ENCODE peak calls at places on chromosomes 5 and 9, in five cellular contexts. One of them, this sample, is unnamed.

GRCh38 chr5:20572560-20572959 is 584.6 kb upstream of the CDH18 start:
- DNase-seq in GM18507: no peak
- DNase-seq in stimulated activated CD8-positive, alpha-beta memory T cell treated with anti-CD3 and anti-CD28 coated beads, Interleukin-12 subunit alpha, Interleukin-12 subunit beta, amount 100 ng/mL, for 4 hours: no peak
- DNase-seq in KBM-7: peak; percentile 18
- DNase-seq in NCI-H2171 treated with DMSO at 0.1 percent for 48 hours: peak; percentile 47
- DNase-seq in this sample: no peak

GRCh38 chr9:134268308-134268724 is 57.9 kb upstream of the RXRA start:
- DNase-seq in GM18507: peak; percentile 56
- DNase-seq in stimulated activated CD8-positive, alpha-beta memory T cell treated with anti-CD3 and anti-CD28 coated beads, Interleukin-12 subunit alpha, Interleukin-12 subunit beta, amount 100 ng/mL, for 4 hours: no peak
- DNase-seq in KBM-7: peak; percentile 59
- DNase-seq in NCI-H2171 treated with DMSO at 0.1 percent for 48 hours: no peak
- DNase-seq in this sample: no peak

GRCh38 chr5:56951131-56951945 is 585 bp downstream of the MIER3 start:
- DNase-seq in GM18507: peak; percentile 18
- DNase-seq in stimulated activated CD8-positive, alpha-beta memory T cell treated with anti-CD3 and anti-CD28 coated beads, Interleukin-12 subunit alpha, Interleukin-12 subunit beta, amount 100 ng/mL, for 4 hours: peak; percentile 2
- DNase-seq in KBM-7: peak; percentile 43
- DNase-seq in NCI-H2171 treated with DMSO at 0.1 percent for 48 hours: no peak
- DNase-seq in this sample: peak; percentile 28

GRCh38 chr9:114779352-114779845 is 26.4 kb downstream of the TNFSF15 start:
- DNase-seq in GM18507: no peak
- DNase-seq in stimulated activated CD8-positive, alpha-beta memory T cell treated with anti-CD3 and anti-CD28 coated beads, Interleukin-12 subunit alpha, Interleukin-12 subunit beta, amount 100 ng/mL, for 4 hours: no peak
- DNase-seq in KBM-7: no peak
- DNase-seq in NCI-H2171 treated with DMSO at 0.1 percent for 48 hours: no peak
- DNase-seq in this sample: peak; percentile 64

GRCh38 chr9:2496934-2497333 is 124.7 kb upstream of the VLDLR start:
- DNase-seq in GM18507: no peak
- DNase-seq in stimulated activated CD8-positive, alpha-beta memory T cell treated with anti-CD3 and anti-CD28 coated beads, Interleukin-12 subunit alpha, Interleukin-12 subunit beta, amount 100 ng/mL, for 4 hours: no peak
- DNase-seq in KBM-7: no peak
- DNase-seq in NCI-H2171 treated with DMSO at 0.1 percent for 48 hours: no peak
- DNase-seq in this sample: no peak

GRCh38 chr5:143554918-143555477 is 151.5 kb upstream of the NR3C1 start:
- DNase-seq in GM18507: no peak
- DNase-seq in stimulated activated CD8-positive, alpha-beta memory T cell treated with anti-CD3 and anti-CD28 coated beads, Interleukin-12 subunit alpha, Interleukin-12 subunit beta, amount 100 ng/mL, for 4 hours: no peak
- DNase-seq in KBM-7: no peak
- DNase-seq in NCI-H2171 treated with DMSO at 0.1 percent for 48 hours: no peak
- DNase-seq in this sample: no peak

GRCh38 chr9:73738741-73739530 is 587.3 kb downstream of the ANXA1 start:
- DNase-seq in GM18507: no peak
- DNase-seq in stimulated activated CD8-positive, alpha-beta memory T cell treated with anti-CD3 and anti-CD28 coated beads, Interleukin-12 subunit alpha, Interleukin-12 subunit beta, amount 100 ng/mL, for 4 hours: no peak
- DNase-seq in KBM-7: no peak
- DNase-seq in NCI-H2171 treated with DMSO at 0.1 percent for 48 hours: no peak
- DNase-seq in this sample: no peak

GRCh38 chr5:174317261-174317894 is 271.9 kb downstream of the NSG2 start:
- DNase-seq in GM18507: no peak
- DNase-seq in stimulated activated CD8-positive, alpha-beta memory T cell treated with anti-CD3 and anti-CD28 coated beads, Interleukin-12 subunit alpha, Interleukin-12 subunit beta, amount 100 ng/mL, for 4 hours: no peak
- DNase-seq in KBM-7: peak; percentile 30
- DNase-seq in NCI-H2171 treated with DMSO at 0.1 percent for 48 hours: peak; percentile 22
- DNase-seq in this sample: peak; percentile 79

GRCh38 chr9:87107072-87107471 is 159.8 kb upstream of the GAS1 start:
- DNase-seq in GM18507: no peak
- DNase-seq in stimulated activated CD8-positive, alpha-beta memory T cell treated with anti-CD3 and anti-CD28 coated beads, Interleukin-12 subunit alpha, Interleukin-12 subunit beta, amount 100 ng/mL, for 4 hours: no peak
- DNase-seq in KBM-7: no peak
- DNase-seq in NCI-H2171 treated with DMSO at 0.1 percent for 48 hours: no peak
- DNase-seq in this sample: peak; percentile 10

GRCh38 chr9:91207889-91208651 is 153.6 kb downstream of the AUH start:
- DNase-seq in GM18507: peak; percentile 42
- DNase-seq in stimulated activated CD8-positive, alpha-beta memory T cell treated with anti-CD3 and anti-CD28 coated beads, Interleukin-12 subunit alpha, Interleukin-12 subunit beta, amount 100 ng/mL, for 4 hours: no peak
- DNase-seq in KBM-7: peak; percentile 43
- DNase-seq in NCI-H2171 treated with DMSO at 0.1 percent for 48 hours: no peak
- DNase-seq in this sample: no peak

GRCh38 chr9:117156771-117157535 is 257.9 kb downstream of the ASTN2 start:
- DNase-seq in GM18507: no peak
- DNase-seq in stimulated activated CD8-positive, alpha-beta memory T cell treated with anti-CD3 and anti-CD28 coated beads, Interleukin-12 subunit alpha, Interleukin-12 subunit beta, amount 100 ng/mL, for 4 hours: no peak
- DNase-seq in KBM-7: no peak
- DNase-seq in NCI-H2171 treated with DMSO at 0.1 percent for 48 hours: peak; percentile 42
- DNase-seq in this sample: no peak

GRCh38 chr5:68460147-68460760 is 244.7 kb downstream of the PIK3R1 start:
- DNase-seq in GM18507: no peak
- DNase-seq in stimulated activated CD8-positive, alpha-beta memory T cell treated with anti-CD3 and anti-CD28 coated beads, Interleukin-12 subunit alpha, Interleukin-12 subunit beta, amount 100 ng/mL, for 4 hours: no peak
- DNase-seq in KBM-7: peak; percentile 54
- DNase-seq in NCI-H2171 treated with DMSO at 0.1 percent for 48 hours: no peak
- DNase-seq in this sample: peak; percentile 70

GRCh38 chr9:122138560-122139268 is 20.9 kb downstream of the NDUFA8 start:
- DNase-seq in GM18507: no peak
- DNase-seq in stimulated activated CD8-positive, alpha-beta memory T cell treated with anti-CD3 and anti-CD28 coated beads, Interleukin-12 subunit alpha, Interleukin-12 subunit beta, amount 100 ng/mL, for 4 hours: no peak
- DNase-seq in KBM-7: no peak
- DNase-seq in NCI-H2171 treated with DMSO at 0.1 percent for 48 hours: no peak
- DNase-seq in this sample: no peak

GRCh38 chr5:122385786-122386185 is 73.7 kb downstream of the SNCAIP start:
- DNase-seq in GM18507: no peak
- DNase-seq in stimulated activated CD8-positive, alpha-beta memory T cell treated with anti-CD3 and anti-CD28 coated beads, Interleukin-12 subunit alpha, Interleukin-12 subunit beta, amount 100 ng/mL, for 4 hours: no peak
- DNase-seq in KBM-7: no peak
- DNase-seq in NCI-H2171 treated with DMSO at 0.1 percent for 48 hours: no peak
- DNase-seq in this sample: no peak

GRCh38 chr9:103889989-103890388 is 204.1 kb upstream of the SMC2 start:
- DNase-seq in GM18507: no peak
- DNase-seq in stimulated activated CD8-positive, alpha-beta memory T cell treated with anti-CD3 and anti-CD28 coated beads, Interleukin-12 subunit alpha, Interleukin-12 subunit beta, amount 100 ng/mL, for 4 hours: no peak
- DNase-seq in KBM-7: no peak
- DNase-seq in NCI-H2171 treated with DMSO at 0.1 percent for 48 hours: no peak
- DNase-seq in this sample: no peak

GRCh38 chr5:79143684-79144379 is 32.2 kb downstream of the BHMT start:
- DNase-seq in GM18507: no peak
- DNase-seq in stimulated activated CD8-positive, alpha-beta memory T cell treated with anti-CD3 and anti-CD28 coated beads, Interleukin-12 subunit alpha, Interleukin-12 subunit beta, amount 100 ng/mL, for 4 hours: no peak
- DNase-seq in KBM-7: peak; percentile 23
- DNase-seq in NCI-H2171 treated with DMSO at 0.1 percent for 48 hours: no peak
- DNase-seq in this sample: no peak

GRCh38 chr9:133509179-133510083 is 15.3 kb downstream of the MYMK start:
- DNase-seq in GM18507: no peak
- DNase-seq in stimulated activated CD8-positive, alpha-beta memory T cell treated with anti-CD3 and anti-CD28 coated beads, Interleukin-12 subunit alpha, Interleukin-12 subunit beta, amount 100 ng/mL, for 4 hours: no peak
- DNase-seq in KBM-7: no peak
- DNase-seq in NCI-H2171 treated with DMSO at 0.1 percent for 48 hours: peak; percentile 29
- DNase-seq in this sample: peak; percentile 62

GRCh38 chr5:174567506-174568141 is 156.8 kb upstream of the MSX2 start:
- DNase-seq in GM18507: no peak
- DNase-seq in stimulated activated CD8-positive, alpha-beta memory T cell treated with anti-CD3 and anti-CD28 coated beads, Interleukin-12 subunit alpha, Interleukin-12 subunit beta, amount 100 ng/mL, for 4 hours: no peak
- DNase-seq in KBM-7: no peak
- DNase-seq in NCI-H2171 treated with DMSO at 0.1 percent for 48 hours: no peak
- DNase-seq in this sample: peak; percentile 28

GRCh38 chr5:5050797-5051196 is 89.3 kb upstream of the ADAMTS16 start:
- DNase-seq in GM18507: no peak
- DNase-seq in stimulated activated CD8-positive, alpha-beta memory T cell treated with anti-CD3 and anti-CD28 coated beads, Interleukin-12 subunit alpha, Interleukin-12 subunit beta, amount 100 ng/mL, for 4 hours: no peak
- DNase-seq in KBM-7: no peak
- DNase-seq in NCI-H2171 treated with DMSO at 0.1 percent for 48 hours: no peak
- DNase-seq in this sample: no peak